ENCODE peak calls at places on chromosomes 1 and 21, in eight cellular contexts. One of them, this sample, is unnamed.

GRCh38 chr1:171254859-171255258 is 6.6 kb downstream of the FMO1 start:
- DNase-seq in T1000: no peak
- DNase-seq in T-helper 1 cell: no peak
- DNase-seq in cardiac muscle cell: no peak
- DNase-seq in AG09319: no peak
- DNase-seq in activated CD4-positive, alpha-beta T cell treated with anti-CD3 and anti-CD28 coated beads for 48 hours: no peak
- DNase-seq in pancreas: no peak
- DNase-seq in colonic mucosa: no peak
- DNase-seq in this sample: no peak

GRCh38 chr1:241443561-241443960 is 76.0 kb downstream of the FH start:
- DNase-seq in T1000: no peak
- DNase-seq in T-helper 1 cell: no peak
- DNase-seq in cardiac muscle cell: no peak
- DNase-seq in AG09319: no peak
- DNase-seq in activated CD4-positive, alpha-beta T cell treated with anti-CD3 and anti-CD28 coated beads for 48 hours: no peak
- DNase-seq in pancreas: no peak
- DNase-seq in colonic mucosa: no peak
- DNase-seq in this sample: no peak

GRCh38 chr1:173195596-173196088 is 11.5 kb downstream of the TNFSF4 start:
- DNase-seq in T1000: no peak
- DNase-seq in T-helper 1 cell: no peak
- DNase-seq in cardiac muscle cell: no peak
- DNase-seq in AG09319: no peak
- DNase-seq in activated CD4-positive, alpha-beta T cell treated with anti-CD3 and anti-CD28 coated beads for 48 hours: peak
- DNase-seq in pancreas: no peak
- DNase-seq in colonic mucosa: no peak
- DNase-seq in this sample: no peak

GRCh38 chr1:113511269-113511668 is 121.0 kb downstream of the MAGI3 start:
- DNase-seq in T1000: no peak
- DNase-seq in T-helper 1 cell: no peak
- DNase-seq in cardiac muscle cell: no peak
- DNase-seq in AG09319: no peak
- DNase-seq in activated CD4-positive, alpha-beta T cell treated with anti-CD3 and anti-CD28 coated beads for 48 hours: no peak
- DNase-seq in pancreas: no peak
- DNase-seq in colonic mucosa: no peak
- DNase-seq in this sample: no peak

GRCh38 chr1:154751690-154752089 is 118.4 kb downstream of the KCNN3 start:
- DNase-seq in T1000: no peak
- DNase-seq in T-helper 1 cell: no peak
- DNase-seq in cardiac muscle cell: no peak
- DNase-seq in AG09319: no peak
- DNase-seq in activated CD4-positive, alpha-beta T cell treated with anti-CD3 and anti-CD28 coated beads for 48 hours: no peak
- DNase-seq in pancreas: no peak
- DNase-seq in colonic mucosa: no peak
- DNase-seq in this sample: no peak

GRCh38 chr1:164644774-164645634 is 86.0 kb downstream of the PBX1 start:
- DNase-seq in T1000: no peak
- DNase-seq in T-helper 1 cell: no peak
- DNase-seq in cardiac muscle cell: no peak
- DNase-seq in AG09319: no peak
- DNase-seq in activated CD4-positive, alpha-beta T cell treated with anti-CD3 and anti-CD28 coated beads for 48 hours: no peak
- DNase-seq in pancreas: no peak
- DNase-seq in colonic mucosa: no peak
- DNase-seq in this sample: peak

GRCh38 chr1:89724369-89725015 is 91.6 kb downstream of the LRRC8C start:
- DNase-seq in T1000: no peak
- DNase-seq in T-helper 1 cell: no peak
- DNase-seq in cardiac muscle cell: no peak
- DNase-seq in AG09319: no peak
- DNase-seq in activated CD4-positive, alpha-beta T cell treated with anti-CD3 and anti-CD28 coated beads for 48 hours: peak
- DNase-seq in pancreas: no peak
- DNase-seq in colonic mucosa: no peak
- DNase-seq in this sample: no peak

GRCh38 chr1:226697151-226697575 is 41.9 kb downstream of the ITPKB start:
- DNase-seq in T1000: no peak
- DNase-seq in T-helper 1 cell: no peak
- DNase-seq in cardiac muscle cell: no peak
- DNase-seq in AG09319: no peak
- DNase-seq in activated CD4-positive, alpha-beta T cell treated with anti-CD3 and anti-CD28 coated beads for 48 hours: no peak
- DNase-seq in pancreas: no peak
- DNase-seq in colonic mucosa: no peak
- DNase-seq in this sample: no peak

GRCh38 chr21:42113926-42114409 is 42.9 kb downstream of the UMODL1 start:
- DNase-seq in T1000: no peak
- DNase-seq in T-helper 1 cell: no peak
- DNase-seq in cardiac muscle cell: no peak
- DNase-seq in AG09319: no peak
- DNase-seq in activated CD4-positive, alpha-beta T cell treated with anti-CD3 and anti-CD28 coated beads for 48 hours: no peak
- DNase-seq in pancreas: no peak
- DNase-seq in colonic mucosa: no peak
- DNase-seq in this sample: no peak

GRCh38 chr21:44704636-44705001 is 6.8 kb downstream of the TSPEAR start:
- DNase-seq in T1000: no peak
- DNase-seq in T-helper 1 cell: no peak
- DNase-seq in cardiac muscle cell: no peak
- DNase-seq in AG09319: no peak
- DNase-seq in activated CD4-positive, alpha-beta T cell treated with anti-CD3 and anti-CD28 coated beads for 48 hours: no peak
- DNase-seq in pancreas: no peak
- DNase-seq in colonic mucosa: peak
- DNase-seq in this sample: no peak

GRCh38 chr1:50023292-50024159 is at the start of gene AGBL4:
- DNase-seq in T1000: peak
- DNase-seq in T-helper 1 cell: no peak
- DNase-seq in cardiac muscle cell: peak
- DNase-seq in AG09319: no peak
- DNase-seq in activated CD4-positive, alpha-beta T cell treated with anti-CD3 and anti-CD28 coated beads for 48 hours: peak
- DNase-seq in pancreas: peak
- DNase-seq in colonic mucosa: peak
- DNase-seq in this sample: no peak

GRCh38 chr1:39787468-39787867 is 1.2 kb downstream of the BMP8B start:
- DNase-seq in T1000: no peak
- DNase-seq in T-helper 1 cell: no peak
- DNase-seq in cardiac muscle cell: no peak
- DNase-seq in AG09319: no peak
- DNase-seq in activated CD4-positive, alpha-beta T cell treated with anti-CD3 and anti-CD28 coated beads for 48 hours: no peak
- DNase-seq in pancreas: no peak
- DNase-seq in colonic mucosa: no peak
- DNase-seq in this sample: no peak

GRCh38 chr1:228989992-228990827 is 254.9 kb downstream of the RHOU start:
- DNase-seq in T1000: no peak
- DNase-seq in T-helper 1 cell: no peak
- DNase-seq in cardiac muscle cell: no peak
- DNase-seq in AG09319: no peak
- DNase-seq in activated CD4-positive, alpha-beta T cell treated with anti-CD3 and anti-CD28 coated beads for 48 hours: no peak
- DNase-seq in pancreas: no peak
- DNase-seq in colonic mucosa: peak
- DNase-seq in this sample: no peak

GRCh38 chr21:14923468-14923867 is 141.3 kb downstream of the NRIP1 start:
- DNase-seq in T1000: no peak
- DNase-seq in T-helper 1 cell: no peak
- DNase-seq in cardiac muscle cell: no peak
- DNase-seq in AG09319: peak
- DNase-seq in activated CD4-positive, alpha-beta T cell treated with anti-CD3 and anti-CD28 coated beads for 48 hours: no peak
- DNase-seq in pancreas: no peak
- DNase-seq in colonic mucosa: no peak
- DNase-seq in this sample: no peak

GRCh38 chr1:89610457-89610991 is 22.4 kb upstream of the LRRC8C start:
- DNase-seq in T1000: no peak
- DNase-seq in T-helper 1 cell: peak
- DNase-seq in cardiac muscle cell: no peak
- DNase-seq in AG09319: no peak
- DNase-seq in activated CD4-positive, alpha-beta T cell treated with anti-CD3 and anti-CD28 coated beads for 48 hours: peak
- DNase-seq in pancreas: no peak
- DNase-seq in colonic mucosa: no peak
- DNase-seq in this sample: no peak

GRCh38 chr1:53175302-53175913 is 21.2 kb upstream of the CPT2 start:
- DNase-seq in T1000: no peak
- DNase-seq in T-helper 1 cell: no peak
- DNase-seq in cardiac muscle cell: no peak
- DNase-seq in AG09319: no peak
- DNase-seq in activated CD4-positive, alpha-beta T cell treated with anti-CD3 and anti-CD28 coated beads for 48 hours: no peak
- DNase-seq in pancreas: peak
- DNase-seq in colonic mucosa: no peak
- DNase-seq in this sample: no peak

GRCh38 chr21:29829514-29830255 is 110.1 kb downstream of the GRIK1 start:
- DNase-seq in T1000: no peak
- DNase-seq in T-helper 1 cell: no peak
- DNase-seq in cardiac muscle cell: no peak
- DNase-seq in AG09319: no peak
- DNase-seq in activated CD4-positive, alpha-beta T cell treated with anti-CD3 and anti-CD28 coated beads for 48 hours: no peak
- DNase-seq in pancreas: no peak
- DNase-seq in colonic mucosa: no peak
- DNase-seq in this sample: no peak